ENCODE peak calls at places on chromosome X, in seven cellular contexts. F is heart left ventricle; D is NCI-H1436; J is fibroblast of mammary gland; R is GM23248; G is adipocyte; W is activated naive CD4-positive, alpha-beta T cell treated with anti-CD3 and anti-CD28 coated beads for 36 hours. H is an unnamed sample.

GRCh38 chrX:148417934-148418333 is 82.5 kb upstream of the AFF2 start:
- DNase-seq in F (no peak), D (no peak), R (peak), J (peak), G (no peak), W (no peak), H (no peak)

GRCh38 chrX:4909245-4909830 is 1195.9 kb upstream of the PRKX start:
- DNase-seq in R (no peak), F (no peak), W (no peak), D (no peak), J (no peak), G (no peak), H (no peak)

GRCh38 chrX:133549319-133549933 is 134.1 kb upstream of the GPC4 start:
- DNase-seq in R (no peak), G (no peak), D (no peak), W (no peak), J (no peak), F (no peak), H (no peak)

GRCh38 chrX:8244301-8244700 is 73.2 kb upstream of the VCX2 start:
- DNase-seq in W (no peak), D (no peak), G (no peak), J (no peak), F (no peak), R (no peak), H (no peak)

GRCh38 chrX:78710146-78710545 is 37.4 kb upstream of the LPAR4 start:
- DNase-seq in J (peak), D (no peak), W (no peak), R (peak), F (no peak), G (no peak), H (no peak)

GRCh38 chrX:117860517-117860916 is 256.1 kb downstream of the KLHL13 start:
- DNase-seq in R (no peak), G (no peak), F (no peak), D (no peak), J (no peak), W (no peak), H (no peak)

GRCh38 chrX:154603438-154604430 is 15.3 kb downstream of the CTAG1B start:
- DNase-seq in J (peak), D (no peak), F (no peak), R (peak), G (peak), W (no peak), H (peak)

GRCh38 chrX:85052636-85053343 is 49.1 kb downstream of the APOOL start:
- DNase-seq in F (no peak), G (peak), R (peak), J (peak), W (no peak), D (no peak), H (peak)

GRCh38 chrX:2600564-2600963 is 90.5 kb upstream of the CD99 start:
- DNase-seq in R (no peak), F (no peak), D (no peak), J (no peak), G (no peak), W (no peak), H (no peak)

GRCh38 chrX:13581554-13581953 is 12.2 kb downstream of the EGFL6 start:
- DNase-seq in W (no peak), G (peak), J (peak), F (no peak), D (no peak), R (peak), H (peak)

GRCh38 chrX:13165266-13165665 is 120.8 kb upstream of the FAM9C start:
- DNase-seq in G (no peak), D (no peak), R (no peak), J (peak), F (no peak), W (no peak), H (peak)

GRCh38 chrX:130097507-130098201 is 12.6 kb downstream of the ELF4 start:
- DNase-seq in J (no peak), R (no peak), F (no peak), W (peak), D (no peak), G (no peak), H (no peak)

GRCh38 chrX:46803140-46803539 is 33.7 kb upstream of the RP2 start:
- DNase-seq in R (peak), F (no peak), W (no peak), D (no peak), G (no peak), J (peak), H (no peak)

GRCh38 chrX:3527811-3528210 is 181.4 kb upstream of the MXRA5 start:
- DNase-seq in W (no peak), G (no peak), R (peak), F (no peak), J (peak), D (no peak), H (no peak)

GRCh38 chrX:113399501-113400192 is 559.0 kb upstream of the AMOT start:
- DNase-seq in J (peak), F (no peak), R (peak), W (no peak), G (peak), D (no peak), H (peak)

GRCh38 chrX:96407043-96407442 is 277.6 kb upstream of the DIAPH2 start:
- DNase-seq in F (no peak), D (no peak), G (peak), W (no peak), J (peak), R (peak), H (peak)

GRCh38 chrX:120549483-120550452 is 11.0 kb downstream of the CUL4B start:
- DNase-seq in G (peak), J (peak), F (no peak), W (peak), D (no peak), R (peak), H (peak)

GRCh38 chrX:88170528-88170927 is 576.5 kb upstream of the CPXCR1 start:
- DNase-seq in F (no peak), W (no peak), J (no peak), G (no peak), R (no peak), D (no peak), H (no peak)

GRCh38 chrX:37926700-37927099 is 79.3 kb upstream of the DYNLT3 start:
- DNase-seq in W (no peak), R (peak), D (no peak), F (no peak), J (peak), G (peak), H (peak)

GRCh38 chrX:129781134-129782014 is 1.6 kb downstream of the SASH3 start:
- DNase-seq in R (no peak), G (no peak), W (peak), J (no peak), D (no peak), F (peak), H (no peak)

GRCh38 chrX:11532291-11533075 is 133.2 kb downstream of the ARHGAP6 start:
- DNase-seq in W (no peak), R (no peak), G (peak), F (no peak), D (no peak), J (no peak), H (no peak)

GRCh38 chrX:30196322-30196721 is 19.0 kb upstream of the MAGEB2 start:
- DNase-seq in G (peak), W (no peak), R (peak), F (no peak), J (no peak), D (no peak), H (peak)

GRCh38 chrX:15173411-15173810 is 96.5 kb downstream of the ASB9 start:
- DNase-seq in F (no peak), D (no peak), R (no peak), W (no peak), J (no peak), G (no peak), H (no peak)

GRCh38 chrX:151776936-151777335 is 42.4 kb downstream of the CNGA2 start:
- DNase-seq in R (no peak), F (no peak), W (no peak), J (no peak), D (no peak), G (no peak), H (no peak)

GRCh38 chrX:135185795-135186443 is 14.7 kb upstream of the CT55 start:
- DNase-seq in W (peak), R (peak), G (peak), F (no peak), J (peak), D (peak), H (peak)